ENCODE peak calls at places on chromosomes 3 and 15, in four cellular contexts. Z, O, A and B are unnamed samples.

GRCh38 chr3:56633602-56634371 is 49.3 kb downstream of the TASOR start:
- DNase-seq in Z (no peak), O (no peak), A (no peak), B (no peak)

GRCh38 chr3:186979837-186980236 is 49.5 kb downstream of the ST6GAL1 start:
- DNase-seq in Z (no peak), O (no peak), A (no peak), B (no peak)

GRCh38 chr3:181712505-181713299 is 977 bp downstream of the SOX2 start:
- DNase-seq in Z (no peak), O (no peak), A (no peak), B (peak; percentile 24)

GRCh38 chr3:114721864-114722263 is 425.2 kb downstream of the ZBTB20 start:
- DNase-seq in Z (no peak), O (no peak), A (no peak), B (no peak)

GRCh38 chr3:55494976-55495375 is 7.9 kb upstream of the WNT5A start:
- DNase-seq in Z (no peak), O (no peak), A (no peak), B (no peak)

GRCh38 chr15:74782596-74783071 is 754 bp downstream of the CSK start:
- DNase-seq in Z (no peak), O (no peak), A (no peak), B (peak; percentile 31)

GRCh38 chr15:85142324-85142723 is 160.7 kb downstream of the PDE8A start:
- DNase-seq in Z (peak; percentile 67), O (peak; percentile 57), A (peak; percentile 75), B (peak; percentile 80)

GRCh38 chr15:92617197-92618037 is 38.2 kb downstream of the FAM174B start:
- DNase-seq in Z (peak; percentile 64), O (peak; percentile 87), A (peak; percentile 57), B (no peak)

GRCh38 chr15:64009241-64009640 is 37.0 kb downstream of the DAPK2 start:
- DNase-seq in Z (peak; percentile 29), O (peak; percentile 36), A (no peak), B (no peak)

GRCh38 chr3:196842567-196843434 is 24.9 kb upstream of the SENP5 start:
- DNase-seq in Z (no peak), O (peak; percentile 8), A (no peak), B (no peak)

GRCh38 chr15:77027697-77028450 is 32.9 kb downstream of the PSTPIP1 start:
- DNase-seq in Z (no peak), O (no peak), A (no peak), B (no peak)

GRCh38 chr3:48919215-48920138 is 835 bp downstream of the ARIH2 start:
- DNase-seq in Z (peak; percentile 62), O (peak; percentile 53), A (peak; percentile 50), B (peak; percentile 67)

GRCh38 chr3:83684199-83684598 is 1274.6 kb upstream of the CADM2 start:
- DNase-seq in Z (no peak), O (no peak), A (no peak), B (no peak)

GRCh38 chr3:179414804-179415203 is 36.5 kb downstream of the GNB4 start:
- DNase-seq in Z (no peak), O (no peak), A (no peak), B (no peak)

GRCh38 chr15:96322401-96323249 is 7.9 kb upstream of the NR2F2 start:
- DNase-seq in Z (peak; percentile 54), O (peak; percentile 10), A (no peak), B (peak; percentile 54)

GRCh38 chr3:53193466-53194217 is 32.6 kb downstream of the PRKCD start:
- DNase-seq in Z (no peak), O (no peak), A (no peak), B (no peak)

GRCh38 chr15:51658664-51659063 is 22.6 kb upstream of the SCG3 start:
- DNase-seq in Z (no peak), O (no peak), A (no peak), B (no peak)

GRCh38 chr15:90322531-90322930 is 29.6 kb upstream of the ZNF774 start:
- DNase-seq in Z (no peak), O (no peak), A (no peak), B (no peak)

GRCh38 chr3:83230376-83230775 is 1468.9 kb upstream of the GBE1 start:
- DNase-seq in Z (no peak), O (no peak), A (no peak), B (no peak)

GRCh38 chr3:117874904-117875874 is 1159.5 kb downstream of the IGSF11 start:
- DNase-seq in Z (no peak), O (no peak), A (peak; percentile 52), B (no peak)

GRCh38 chr3:42668793-42669217 is 15.3 kb downstream of the ZBTB47 start:
- DNase-seq in Z (peak; percentile 56), O (peak; percentile 31), A (no peak), B (no peak)

DNA sequence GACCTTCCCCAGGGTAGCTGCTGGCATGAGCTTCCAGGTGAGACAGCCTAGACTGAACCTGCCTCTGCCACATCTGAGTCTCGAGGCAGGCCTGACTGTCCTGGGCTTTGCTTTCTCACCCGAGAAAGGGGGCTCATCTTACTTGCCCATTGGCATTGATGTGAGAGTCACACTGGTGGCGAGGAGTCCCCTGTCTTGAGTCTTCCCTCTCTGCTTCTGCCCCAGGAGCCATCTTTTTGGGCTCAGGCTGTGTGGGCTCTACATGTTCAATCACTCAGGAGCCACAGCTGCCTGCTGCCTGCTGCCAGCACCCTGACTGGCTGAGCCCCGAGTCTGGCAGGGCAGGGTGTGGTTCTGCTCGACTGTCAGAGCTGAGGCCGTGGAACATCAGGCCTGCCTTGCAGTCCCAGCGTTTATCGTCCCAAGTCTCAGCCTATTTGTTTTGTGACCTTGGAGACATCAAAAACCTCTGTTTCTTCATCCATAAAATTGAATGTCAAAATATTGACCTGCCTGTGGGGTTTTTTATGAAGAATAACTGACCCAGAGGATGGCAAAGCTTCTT is 132.5 kb downstream of the DNAJB8 start:
- DNase-seq in Z (no peak), O (no peak), A (no peak), B (no peak)
- H3K4me3 ChIP-seq in Z (no peak overlapping the region), O (no peak overlapping the region), A (no peak overlapping the region), B (no peak overlapping the region)

GRCh38 chr3:65425880-65426279 is 612.8 kb downstream of the MAGI1 start:
- DNase-seq in Z (peak; percentile 25), O (peak; percentile 29), A (peak; percentile 44), B (no peak)
- TF ChIP-seq CTCF in Z (peak; percentile 53), O (peak; percentile 49), A (peak; percentile 48), B (peak; percentile 60)

GRCh38 chr15:99634576-99634975 is 68.8 kb downstream of the MEF2A start:
- DNase-seq in Z (no peak), O (no peak), A (no peak), B (no peak)

GRCh38 chr15:99635145-99635544 is 69.4 kb downstream of the MEF2A start:
- DNase-seq in Z (no peak), O (no peak), A (no peak), B (no peak)

GRCh38 chr15:99635794-99636193 is 70.0 kb downstream of the MEF2A start:
- DNase-seq in Z (no peak), O (no peak), A (no peak), B (no peak)

GRCh38 chr15:99632521-99632920 is 66.7 kb downstream of the MEF2A start:
- DNase-seq in Z (no peak), O (no peak), A (peak; percentile 61), B (no peak)

DNA sequence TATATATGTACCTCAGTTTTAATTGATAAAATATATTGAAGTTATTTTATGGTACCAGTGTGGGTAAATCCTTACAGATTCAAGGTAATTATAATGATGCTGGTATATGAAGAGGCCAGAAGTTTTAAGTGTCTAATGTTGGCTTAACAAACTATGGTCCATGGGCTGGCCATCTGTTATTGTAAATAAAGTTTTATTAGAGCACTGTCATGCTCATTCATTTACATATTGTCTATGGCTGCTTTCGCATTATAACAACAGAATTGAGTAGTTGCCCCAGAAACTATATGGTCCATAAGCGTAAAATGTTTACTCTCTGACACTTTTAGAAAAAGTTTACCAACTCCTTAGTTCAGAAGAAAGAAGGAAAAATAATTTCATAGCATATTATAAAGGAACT is 67.9 kb downstream of the MEF2A start:
- DNase-seq in Z (no peak), O (no peak), A (no peak), B (no peak)
- H3K4me3 ChIP-seq in Z (no peak overlapping the region), O (no peak overlapping the region), A (no peak overlapping the region), B (no peak overlapping the region)

DNA sequence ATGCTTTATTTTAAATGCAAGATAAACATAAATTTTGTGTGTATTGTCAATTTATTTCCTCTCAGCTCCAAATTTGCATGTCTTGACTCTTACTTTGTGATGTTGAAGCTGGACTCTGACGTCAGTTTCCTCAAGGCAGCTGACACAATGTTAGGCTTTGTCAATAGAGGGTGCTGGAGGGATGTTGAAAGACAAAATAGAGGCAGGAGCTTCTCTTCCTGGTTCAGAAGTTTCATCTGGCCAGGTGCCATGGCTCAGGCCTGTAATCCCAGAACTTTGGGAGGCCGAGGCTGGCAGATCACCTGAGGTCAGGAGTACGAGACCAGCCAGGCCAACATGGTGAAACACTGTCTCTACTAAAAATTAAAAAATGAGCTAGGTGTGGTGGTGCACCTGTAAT is 408.6 kb downstream of the GBE1 start:
- DNase-seq in Z (peak; percentile 77), O (peak; percentile 67), A (peak; percentile 8), B (peak; percentile 6)
- TF ChIP-seq CTCF in Z (peak; percentile 26), O (peak; percentile 27), A (no peak), B (no peak)

GRCh38 chr3:6264906-6265305 is 596.0 kb upstream of the GRM7 start:
- DNase-seq in Z (no peak), O (no peak), A (no peak), B (no peak)

GRCh38 chr3:6255229-6255628 is 605.7 kb upstream of the GRM7 start:
- DNase-seq in Z (no peak), O (no peak), A (no peak), B (no peak)

GRCh38 chr3:6262035-6262434 is 598.9 kb upstream of the GRM7 start:
- DNase-seq in Z (no peak), O (no peak), A (no peak), B (no peak)

GRCh38 chr3:6264036-6264435 is 596.9 kb upstream of the GRM7 start:
- DNase-seq in Z (no peak), O (no peak), A (no peak), B (no peak)

DNA sequence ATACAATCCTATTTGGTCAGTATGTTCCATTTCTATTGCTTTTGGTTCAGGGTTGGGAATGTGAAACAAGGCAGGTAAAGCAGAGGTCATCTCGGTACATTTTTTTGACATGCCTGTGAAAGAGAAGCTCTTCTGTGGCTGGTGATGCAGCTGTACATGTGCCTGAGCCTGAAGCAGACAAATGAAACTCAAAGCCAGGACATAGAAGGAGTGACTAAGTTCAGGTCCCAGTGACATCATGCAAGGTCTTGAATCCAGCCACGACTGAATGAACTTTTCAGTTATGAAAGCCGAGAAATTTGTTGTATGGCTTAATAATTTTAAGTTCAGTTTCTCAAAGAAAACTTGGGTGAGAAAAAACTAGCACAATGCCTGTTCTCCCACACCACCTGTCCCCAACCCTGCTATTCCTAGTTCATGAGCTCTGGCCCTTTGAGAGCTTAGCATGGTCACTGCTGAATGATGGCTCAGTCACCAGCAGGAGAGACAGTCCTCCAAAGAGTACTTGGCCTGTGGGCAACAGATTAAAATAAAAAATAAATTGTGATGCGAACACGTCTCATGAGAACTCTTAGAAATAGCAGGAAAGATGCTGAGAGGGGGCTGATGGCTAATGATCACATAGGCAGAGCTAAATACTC is 600.2 kb upstream of the GRM7 start:
- DNase-seq in Z (no peak), O (no peak), A (no peak), B (no peak)
- H3K4me3 ChIP-seq in Z (no peak overlapping the region), O (no peak overlapping the region), A (no peak overlapping the region), B (no peak overlapping the region)